ENCODE peak calls at places on chromosomes 11 and 22, in eight cellular contexts. One of them, this sample, is unnamed.

GRCh38 chr11:120632579-120632978 is 121.0 kb downstream of the GRIK4 start:
- DNase-seq in breast epithelium: no peak
- DNase-seq in A549: peak
- DNase-seq in H1: no peak
- DNase-seq in ovary: no peak
- DNase-seq in body of pancreas: no peak
- DNase-seq in HCT116: no peak
- DNase-seq in heart left ventricle: no peak
- DNase-seq in this sample: no peak

GRCh38 chr22:35409783-35410662 is 10.1 kb downstream of the MCM5 start:
- DNase-seq in HCT116: no peak
- DNase-seq in ovary: no peak
- DNase-seq in H1: no peak
- DNase-seq in A549: no peak
- DNase-seq in body of pancreas: no peak
- DNase-seq in breast epithelium: no peak
- DNase-seq in heart left ventricle: no peak
- DNase-seq in this sample: peak

GRCh38 chr22:45917146-45917545 is 59.8 kb downstream of the WNT7B start:
- DNase-seq in heart left ventricle: no peak
- DNase-seq in ovary: no peak
- DNase-seq in HCT116: no peak
- DNase-seq in A549: no peak
- DNase-seq in H1: no peak
- DNase-seq in breast epithelium: no peak
- DNase-seq in body of pancreas: peak
- DNase-seq in this sample: no peak

GRCh38 chr11:69383946-69384547 is 90.1 kb downstream of the MYEOV start:
- DNase-seq in body of pancreas: no peak
- DNase-seq in ovary: no peak
- DNase-seq in A549: no peak
- DNase-seq in heart left ventricle: no peak
- DNase-seq in HCT116: no peak
- DNase-seq in H1: no peak
- DNase-seq in breast epithelium: no peak
- DNase-seq in this sample: peak

GRCh38 chr22:44448271-44448780 is 49.7 kb downstream of the RTL6 start:
- DNase-seq in H1: no peak
- DNase-seq in heart left ventricle: peak
- DNase-seq in breast epithelium: no peak
- DNase-seq in body of pancreas: peak
- DNase-seq in ovary: peak
- DNase-seq in HCT116: no peak
- DNase-seq in A549: peak
- DNase-seq in this sample: peak

GRCh38 chr11:35598254-35599125 is 19.8 kb upstream of the FJX1 start:
- DNase-seq in breast epithelium: no peak
- DNase-seq in heart left ventricle: no peak
- DNase-seq in ovary: no peak
- DNase-seq in body of pancreas: no peak
- DNase-seq in HCT116: no peak
- DNase-seq in H1: no peak
- DNase-seq in A549: no peak
- DNase-seq in this sample: no peak

GRCh38 chr11:16049611-16050010 is 306.7 kb downstream of the SOX6 start:
- DNase-seq in heart left ventricle: no peak
- DNase-seq in body of pancreas: no peak
- DNase-seq in A549: no peak
- DNase-seq in HCT116: no peak
- DNase-seq in H1: peak
- DNase-seq in ovary: no peak
- DNase-seq in breast epithelium: no peak
- DNase-seq in this sample: no peak

GRCh38 chr11:80155412-80156017 is 714.7 kb upstream of the TENM4 start:
- DNase-seq in body of pancreas: no peak
- DNase-seq in HCT116: no peak
- DNase-seq in ovary: no peak
- DNase-seq in heart left ventricle: no peak
- DNase-seq in H1: no peak
- DNase-seq in breast epithelium: no peak
- DNase-seq in A549: peak
- DNase-seq in this sample: no peak

GRCh38 chr11:57440744-57441414 is 14.0 kb upstream of the SLC43A3 start:
- DNase-seq in heart left ventricle: no peak
- DNase-seq in body of pancreas: no peak
- DNase-seq in H1: no peak
- DNase-seq in HCT116: no peak
- DNase-seq in A549: no peak
- DNase-seq in ovary: no peak
- DNase-seq in breast epithelium: no peak
- DNase-seq in this sample: no peak

GRCh38 chr11:65894034-65894591 is 3.6 kb downstream of the CCDC85B start:
- DNase-seq in H1: no peak
- DNase-seq in ovary: no peak
- DNase-seq in HCT116: no peak
- DNase-seq in body of pancreas: no peak
- DNase-seq in breast epithelium: no peak
- DNase-seq in heart left ventricle: peak
- DNase-seq in A549: no peak
- DNase-seq in this sample: peak

DNA sequence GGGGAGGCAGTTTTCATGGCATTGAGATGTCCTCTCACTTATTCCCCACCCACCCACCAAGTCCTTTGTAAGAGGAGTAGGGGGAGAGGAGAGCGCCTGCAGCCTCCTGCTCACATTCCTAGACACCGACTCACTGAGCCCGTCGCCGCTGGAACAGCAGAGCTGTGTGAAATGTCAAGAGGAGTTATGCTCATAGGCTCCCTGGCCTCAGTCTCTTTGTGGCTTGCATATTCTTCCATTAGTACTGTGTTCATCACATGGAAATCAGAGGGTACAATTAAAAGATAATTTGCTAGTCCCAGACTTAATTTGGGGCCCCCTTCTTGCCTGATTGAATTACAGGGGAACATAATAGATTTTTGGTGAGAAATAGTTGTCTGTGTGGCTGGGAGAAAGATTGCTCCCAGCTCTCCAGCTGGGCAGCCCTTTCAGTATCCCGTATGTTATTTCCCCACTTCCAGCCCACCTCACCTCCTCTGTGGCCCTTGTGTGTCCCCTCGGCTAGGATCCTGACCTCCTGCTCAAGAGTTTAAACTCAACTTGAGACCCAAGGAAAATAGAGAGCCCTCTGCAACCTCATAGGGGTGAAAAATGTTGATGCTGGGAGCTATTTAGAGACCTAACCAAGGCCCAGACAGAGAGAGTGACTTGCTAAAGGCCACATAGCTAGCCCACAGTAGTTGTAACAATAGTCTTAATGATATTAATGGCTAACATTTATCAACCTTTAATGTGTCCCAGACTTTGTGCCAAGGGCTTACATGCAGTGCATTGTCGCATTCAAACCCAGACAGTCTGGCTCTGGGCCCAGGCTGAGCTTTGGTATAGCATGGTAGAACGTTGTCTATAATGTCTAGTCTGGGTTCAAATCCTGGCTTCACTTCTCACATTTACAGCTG is 32.2 kb downstream of the LIMK2 start:
- DNase-seq in ovary: no peak
- DNase-seq in H1: peak
- DNase-seq in breast epithelium: no peak
- DNase-seq in A549: peak
- DNase-seq in body of pancreas: no peak
- DNase-seq in heart left ventricle: no peak
- DNase-seq in HCT116: peak
- DNase-seq in this sample: no peak
- H3K27ac ChIP-seq in ovary: no peak
- H3K27ac ChIP-seq in H1: no peak
- H3K27ac ChIP-seq in breast epithelium: peak
- H3K27ac ChIP-seq in A549: peak
- H3K27ac ChIP-seq in body of pancreas: no peak
- H3K27ac ChIP-seq in heart left ventricle: no peak
- H3K27ac ChIP-seq in HCT116: peak
- H3K27ac ChIP-seq in this sample: peak

GRCh38 chr22:19963863-19964642 is 22.4 kb upstream of the TXNRD2 start:
- DNase-seq in H1: no peak
- DNase-seq in heart left ventricle: peak
- DNase-seq in breast epithelium: no peak
- DNase-seq in A549: no peak
- DNase-seq in HCT116: no peak
- DNase-seq in body of pancreas: no peak
- DNase-seq in ovary: no peak
- DNase-seq in this sample: no peak
- TF ChIP-seq POLR2A in H1: no peak
- TF ChIP-seq POLR2A in heart left ventricle: no peak
- TF ChIP-seq POLR2A in breast epithelium: no peak
- TF ChIP-seq POLR2A in A549: no peak
- TF ChIP-seq POLR2A in HCT116: no peak
- TF ChIP-seq POLR2A in body of pancreas: no peak
- TF ChIP-seq POLR2A in ovary: no peak
- TF ChIP-seq POLR2A in this sample: no peak

GRCh38 chr11:19430346-19431058 is 189.8 kb upstream of the E2F8 start:
- DNase-seq in H1: no peak
- DNase-seq in HCT116: no peak
- DNase-seq in body of pancreas: peak
- DNase-seq in ovary: no peak
- DNase-seq in breast epithelium: no peak
- DNase-seq in A549: no peak
- DNase-seq in heart left ventricle: no peak
- DNase-seq in this sample: no peak
- H3K27ac ChIP-seq in H1: no peak
- H3K27ac ChIP-seq in HCT116: no peak
- H3K27ac ChIP-seq in body of pancreas: peak
- H3K27ac ChIP-seq in ovary: no peak
- H3K27ac ChIP-seq in breast epithelium: no peak
- H3K27ac ChIP-seq in A549: no peak
- H3K27ac ChIP-seq in heart left ventricle: no peak
- H3K27ac ChIP-seq in this sample: no peak

GRCh38 chr11:59810189-59810910 is at the start of gene MRPL16:
- DNase-seq in A549: peak
- DNase-seq in breast epithelium: peak
- DNase-seq in H1: peak
- DNase-seq in body of pancreas: peak
- DNase-seq in HCT116: peak
- DNase-seq in ovary: peak
- DNase-seq in heart left ventricle: peak
- DNase-seq in this sample: peak
- TF ChIP-seq POLR2A in A549: peak
- TF ChIP-seq POLR2A in breast epithelium: no peak
- TF ChIP-seq POLR2A in H1: peak
- TF ChIP-seq POLR2A in body of pancreas: peak
- TF ChIP-seq POLR2A in HCT116: peak
- TF ChIP-seq POLR2A in ovary: no peak
- TF ChIP-seq POLR2A in heart left ventricle: peak
- TF ChIP-seq POLR2A in this sample: peak

GRCh38 chr11:94876222-94876621 is 97.1 kb downstream of the CWC15 start:
- DNase-seq in A549: no peak
- DNase-seq in body of pancreas: no peak
- DNase-seq in HCT116: no peak
- DNase-seq in H1: no peak
- DNase-seq in ovary: no peak
- DNase-seq in breast epithelium: no peak
- DNase-seq in heart left ventricle: no peak
- DNase-seq in this sample: no peak
- H3K27ac ChIP-seq in A549: peak
- H3K27ac ChIP-seq in body of pancreas: no peak
- H3K27ac ChIP-seq in HCT116: peak
- H3K27ac ChIP-seq in H1: no peak
- H3K27ac ChIP-seq in ovary: no peak
- H3K27ac ChIP-seq in breast epithelium: peak
- H3K27ac ChIP-seq in heart left ventricle: peak
- H3K27ac ChIP-seq in this sample: peak

GRCh38 chr11:126304457-126305072 is 705 bp downstream of the DCPS start:
- DNase-seq in heart left ventricle: no peak
- DNase-seq in body of pancreas: no peak
- DNase-seq in A549: no peak
- DNase-seq in breast epithelium: no peak
- DNase-seq in ovary: no peak
- DNase-seq in H1: no peak
- DNase-seq in HCT116: no peak
- DNase-seq in this sample: no peak

GRCh38 chr11:126307706-126308105 is 3.8 kb downstream of the DCPS start:
- DNase-seq in HCT116: no peak
- DNase-seq in breast epithelium: no peak
- DNase-seq in ovary: no peak
- DNase-seq in heart left ventricle: no peak
- DNase-seq in A549: no peak
- DNase-seq in H1: no peak
- DNase-seq in body of pancreas: no peak
- DNase-seq in this sample: no peak

GRCh38 chr11:126305699-126306098 is 1.8 kb downstream of the DCPS start:
- DNase-seq in H1: no peak
- DNase-seq in A549: no peak
- DNase-seq in ovary: no peak
- DNase-seq in breast epithelium: no peak
- DNase-seq in heart left ventricle: no peak
- DNase-seq in HCT116: no peak
- DNase-seq in body of pancreas: no peak
- DNase-seq in this sample: no peak

GRCh38 chr11:126308271-126308671 is 4.4 kb downstream of the DCPS start:
- DNase-seq in breast epithelium: no peak
- DNase-seq in ovary: no peak
- DNase-seq in heart left ventricle: no peak
- DNase-seq in A549: no peak
- DNase-seq in H1: no peak
- DNase-seq in HCT116: no peak
- DNase-seq in body of pancreas: no peak
- DNase-seq in this sample: no peak

DNA sequence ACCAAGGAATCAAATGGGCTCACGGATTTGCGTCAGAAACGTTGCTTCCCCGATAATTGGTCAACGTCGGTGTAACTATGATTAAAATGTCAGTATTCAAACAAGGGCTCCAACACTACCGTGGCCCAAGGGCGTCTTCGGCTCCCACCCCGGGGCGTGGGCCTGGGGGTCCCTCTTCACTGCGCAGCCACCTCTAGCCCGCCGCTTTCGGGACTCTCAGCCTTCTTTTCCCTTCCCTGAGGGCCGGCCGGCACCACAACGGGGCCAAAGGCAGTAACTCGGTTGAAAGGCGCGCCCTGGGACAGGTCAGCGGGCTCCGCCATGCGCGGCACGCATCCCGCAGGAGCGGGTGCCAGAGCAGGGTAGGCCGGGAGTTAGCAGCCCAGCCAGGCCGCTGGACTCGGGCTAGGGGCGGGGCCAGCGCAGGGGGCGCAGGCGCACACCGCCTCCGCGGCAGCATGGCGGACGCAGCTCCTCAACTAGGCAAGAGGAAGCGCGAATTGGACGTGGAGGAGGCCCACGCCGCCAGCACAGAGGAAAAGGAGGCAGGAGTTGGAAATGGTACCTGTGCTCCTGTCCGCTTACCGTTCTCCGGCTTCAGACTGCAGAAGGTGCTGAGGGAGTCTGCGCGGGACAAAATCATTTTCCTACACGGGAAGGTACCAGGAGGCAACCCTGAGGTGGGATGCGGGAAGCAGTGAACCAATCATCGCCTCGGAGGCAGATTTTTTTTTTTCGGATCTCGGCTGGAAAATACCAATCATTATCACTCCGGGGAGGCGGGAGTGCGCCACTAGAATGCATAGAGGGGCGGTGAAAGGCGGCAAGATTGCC is at the start of gene DCPS:
- DNase-seq in breast epithelium: peak
- DNase-seq in heart left ventricle: peak
- DNase-seq in ovary: peak
- DNase-seq in HCT116: peak
- DNase-seq in H1: peak
- DNase-seq in body of pancreas: peak
- DNase-seq in A549: peak
- DNase-seq in this sample: peak
- TF ChIP-seq POLR2A in breast epithelium: peak
- TF ChIP-seq POLR2A in heart left ventricle: peak
- TF ChIP-seq POLR2A in ovary: peak
- TF ChIP-seq POLR2A in HCT116: peak
- TF ChIP-seq POLR2A in H1: peak
- TF ChIP-seq POLR2A in body of pancreas: peak
- TF ChIP-seq POLR2A in A549: peak
- TF ChIP-seq POLR2A in this sample: peak

GRCh38 chr11:109034341-109034696 is 369.4 kb downstream of the DDX10 start:
- DNase-seq in H1: no peak
- DNase-seq in breast epithelium: no peak
- DNase-seq in A549: no peak
- DNase-seq in HCT116: no peak
- DNase-seq in body of pancreas: no peak
- DNase-seq in ovary: no peak
- DNase-seq in heart left ventricle: no peak
- DNase-seq in this sample: no peak
- H3K27ac ChIP-seq in H1: no peak
- H3K27ac ChIP-seq in breast epithelium: no peak
- H3K27ac ChIP-seq in A549: no peak
- H3K27ac ChIP-seq in HCT116: no peak
- H3K27ac ChIP-seq in body of pancreas: no peak
- H3K27ac ChIP-seq in ovary: no peak
- H3K27ac ChIP-seq in heart left ventricle: no peak
- H3K27ac ChIP-seq in this sample: no peak

This sample was measured in spleen.